ENCODE peak calls at places on chromosome 1, in seven cellular contexts. One of them, this sample, is unnamed.

GRCh38 chr1:91937613-91938012 is 11.6 kb upstream of the BRDT start:
- DNase-seq in BJ: no peak
- DNase-seq in NB4: no peak
- DNase-seq in WTC11: no peak
- DNase-seq in GM10248: no peak
- DNase-seq in left lung: no peak
- DNase-seq in ascending aorta: no peak
- DNase-seq in this sample: no peak

GRCh38 chr1:71200503-71200902 is 119.7 kb upstream of the ZRANB2 start:
- DNase-seq in BJ: no peak
- DNase-seq in NB4: no peak
- DNase-seq in WTC11: no peak
- DNase-seq in GM10248: no peak
- DNase-seq in left lung: no peak
- DNase-seq in ascending aorta: no peak
- DNase-seq in this sample: no peak

GRCh38 chr1:61089338-61089737 is 7.0 kb downstream of the NFIA start:
- DNase-seq in BJ: no peak
- DNase-seq in NB4: no peak
- DNase-seq in WTC11: no peak
- DNase-seq in GM10248: no peak
- DNase-seq in left lung: no peak
- DNase-seq in ascending aorta: no peak
- DNase-seq in this sample: no peak

GRCh38 chr1:240424740-240425464 is 187.1 kb downstream of the GREM2 start:
- DNase-seq in BJ: no peak
- DNase-seq in NB4: no peak
- DNase-seq in WTC11: no peak
- DNase-seq in GM10248: no peak
- DNase-seq in left lung: no peak
- DNase-seq in ascending aorta: no peak
- DNase-seq in this sample: no peak

GRCh38 chr1:173915596-173915995 is 1.5 kb downstream of the SERPINC1 start:
- DNase-seq in BJ: no peak
- DNase-seq in NB4: no peak
- DNase-seq in WTC11: no peak
- DNase-seq in GM10248: no peak
- DNase-seq in left lung: no peak
- DNase-seq in ascending aorta: no peak
- DNase-seq in this sample: no peak

GRCh38 chr1:81549588-81550127 is 251.1 kb upstream of the ADGRL2 start:
- DNase-seq in BJ: no peak
- DNase-seq in NB4: peak
- DNase-seq in WTC11: no peak
- DNase-seq in GM10248: peak
- DNase-seq in left lung: no peak
- DNase-seq in ascending aorta: no peak
- DNase-seq in this sample: peak

GRCh38 chr1:222009105-222009730 is 267.3 kb upstream of the DUSP10 start:
- DNase-seq in BJ: no peak
- DNase-seq in NB4: peak
- DNase-seq in WTC11: peak
- DNase-seq in GM10248: peak
- DNase-seq in left lung: no peak
- DNase-seq in ascending aorta: no peak
- DNase-seq in this sample: peak

GRCh38 chr1:111778066-111778465 is 22.4 kb downstream of the DDX20 start:
- DNase-seq in BJ: no peak
- DNase-seq in NB4: no peak
- DNase-seq in WTC11: no peak
- DNase-seq in GM10248: no peak
- DNase-seq in left lung: no peak
- DNase-seq in ascending aorta: no peak
- DNase-seq in this sample: no peak

GRCh38 chr1:26067432-26067911 is at the start of gene TRIM63:
- DNase-seq in BJ: no peak
- DNase-seq in NB4: no peak
- DNase-seq in WTC11: no peak
- DNase-seq in GM10248: no peak
- DNase-seq in left lung: no peak
- DNase-seq in ascending aorta: no peak
- DNase-seq in this sample: no peak

DNA sequence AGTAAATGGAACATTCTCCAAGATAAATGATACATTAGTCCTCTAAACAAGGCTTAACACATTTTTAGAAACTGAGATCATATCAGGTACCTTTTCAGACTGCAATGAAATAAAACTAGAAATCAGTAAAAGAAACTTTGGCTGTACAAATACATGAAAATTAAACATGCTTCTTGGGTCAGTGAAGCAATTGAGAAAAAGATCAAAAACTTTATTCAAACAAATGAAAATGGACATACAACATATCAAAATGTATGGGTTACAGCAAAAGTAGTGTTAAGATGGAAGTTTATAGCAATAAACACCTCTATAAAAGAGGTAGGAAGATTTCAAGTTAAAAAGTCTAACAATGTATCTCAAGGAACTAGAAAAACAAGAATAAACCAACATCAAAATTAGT is 598.5 kb downstream of the SMYD3 start:
- DNase-seq in BJ: no peak
- DNase-seq in NB4: no peak
- DNase-seq in WTC11: no peak
- DNase-seq in GM10248: no peak
- DNase-seq in left lung: no peak
- DNase-seq in ascending aorta: no peak
- DNase-seq in this sample: no peak
- TF ChIP-seq CTCF in BJ: no peak
- TF ChIP-seq CTCF in NB4: no peak
- TF ChIP-seq CTCF in WTC11: no peak
- TF ChIP-seq CTCF in GM10248: no peak
- TF ChIP-seq CTCF in left lung: no peak
- TF ChIP-seq CTCF in ascending aorta: no peak
- TF ChIP-seq CTCF in this sample: no peak

GRCh38 chr1:27940870-27941269 is 6.1 kb downstream of the SMPDL3B start:
- DNase-seq in BJ: no peak
- DNase-seq in NB4: no peak
- DNase-seq in WTC11: no peak
- DNase-seq in GM10248: no peak
- DNase-seq in left lung: no peak
- DNase-seq in ascending aorta: no peak
- DNase-seq in this sample: no peak

GRCh38 chr1:27938488-27938887 is 3.7 kb downstream of the SMPDL3B start:
- DNase-seq in BJ: no peak
- DNase-seq in NB4: no peak
- DNase-seq in WTC11: no peak
- DNase-seq in GM10248: no peak
- DNase-seq in left lung: no peak
- DNase-seq in ascending aorta: no peak
- DNase-seq in this sample: no peak

GRCh38 chr1:27937524-27937836 is 2.7 kb downstream of the SMPDL3B start:
- DNase-seq in BJ: no peak
- DNase-seq in NB4: no peak
- DNase-seq in WTC11: no peak
- DNase-seq in GM10248: no peak
- DNase-seq in left lung: no peak
- DNase-seq in ascending aorta: no peak
- DNase-seq in this sample: no peak

GRCh38 chr1:27941671-27942540 is 7.1 kb downstream of the SMPDL3B start:
- DNase-seq in BJ: no peak
- DNase-seq in NB4: no peak
- DNase-seq in WTC11: no peak
- DNase-seq in GM10248: no peak
- DNase-seq in left lung: no peak
- DNase-seq in ascending aorta: no peak
- DNase-seq in this sample: no peak

DNA sequence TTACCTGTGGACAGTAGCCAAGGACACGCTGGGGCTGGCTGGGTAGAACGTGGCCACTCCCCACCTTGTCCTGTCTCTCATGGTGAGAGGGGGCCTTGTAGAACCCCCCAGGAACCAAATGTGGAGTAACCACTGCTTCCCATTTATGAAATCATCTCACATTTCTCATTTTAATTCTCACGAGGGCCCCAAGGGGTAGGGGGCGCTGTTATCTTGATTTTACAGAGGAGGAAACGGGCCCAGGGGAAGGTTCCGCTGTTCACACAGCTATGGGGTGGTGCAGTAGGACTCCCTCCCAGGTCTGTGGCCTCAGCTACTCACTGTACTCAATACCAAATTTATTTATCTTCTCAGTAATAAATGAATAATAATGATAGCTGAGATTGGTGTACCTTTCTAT is 5.5 kb downstream of the SMPDL3B start:
- DNase-seq in BJ: no peak
- DNase-seq in NB4: peak
- DNase-seq in WTC11: peak
- DNase-seq in GM10248: peak
- DNase-seq in left lung: peak
- DNase-seq in ascending aorta: no peak
- DNase-seq in this sample: peak
- TF ChIP-seq CTCF in BJ: peak
- TF ChIP-seq CTCF in NB4: peak
- TF ChIP-seq CTCF in WTC11: peak
- TF ChIP-seq CTCF in GM10248: peak
- TF ChIP-seq CTCF in left lung: no peak
- TF ChIP-seq CTCF in ascending aorta: peak
- TF ChIP-seq CTCF in this sample: peak

GRCh38 chr1:160780398-160780755 is 15.6 kb upstream of the LY9 start:
- DNase-seq in BJ: no peak
- DNase-seq in NB4: no peak
- DNase-seq in WTC11: no peak
- DNase-seq in GM10248: no peak
- DNase-seq in left lung: no peak
- DNase-seq in ascending aorta: no peak
- DNase-seq in this sample: no peak

GRCh38 chr1:160779662-160780397 is 16.1 kb upstream of the LY9 start:
- DNase-seq in BJ: no peak
- DNase-seq in NB4: peak
- DNase-seq in WTC11: peak
- DNase-seq in GM10248: no peak
- DNase-seq in left lung: no peak
- DNase-seq in ascending aorta: no peak
- DNase-seq in this sample: no peak

GRCh38 chr1:160781129-160781808 is 14.7 kb upstream of the LY9 start:
- DNase-seq in BJ: no peak
- DNase-seq in NB4: no peak
- DNase-seq in WTC11: no peak
- DNase-seq in GM10248: no peak
- DNase-seq in left lung: peak
- DNase-seq in ascending aorta: no peak
- DNase-seq in this sample: no peak

GRCh38 chr1:160778976-160779375 is 17.0 kb upstream of the LY9 start:
- DNase-seq in BJ: no peak
- DNase-seq in NB4: no peak
- DNase-seq in WTC11: no peak
- DNase-seq in GM10248: no peak
- DNase-seq in left lung: no peak
- DNase-seq in ascending aorta: no peak
- DNase-seq in this sample: no peak

GRCh38 chr1:160781914-160782689 is 13.9 kb upstream of the LY9 start:
- DNase-seq in BJ: no peak
- DNase-seq in NB4: no peak
- DNase-seq in WTC11: no peak
- DNase-seq in GM10248: peak
- DNase-seq in left lung: no peak
- DNase-seq in ascending aorta: no peak
- DNase-seq in this sample: peak
- TF ChIP-seq CTCF in BJ: no peak
- TF ChIP-seq CTCF in NB4: no peak
- TF ChIP-seq CTCF in WTC11: no peak
- TF ChIP-seq CTCF in GM10248: no peak
- TF ChIP-seq CTCF in left lung: no peak
- TF ChIP-seq CTCF in ascending aorta: no peak
- TF ChIP-seq CTCF in this sample: no peak

DNA sequence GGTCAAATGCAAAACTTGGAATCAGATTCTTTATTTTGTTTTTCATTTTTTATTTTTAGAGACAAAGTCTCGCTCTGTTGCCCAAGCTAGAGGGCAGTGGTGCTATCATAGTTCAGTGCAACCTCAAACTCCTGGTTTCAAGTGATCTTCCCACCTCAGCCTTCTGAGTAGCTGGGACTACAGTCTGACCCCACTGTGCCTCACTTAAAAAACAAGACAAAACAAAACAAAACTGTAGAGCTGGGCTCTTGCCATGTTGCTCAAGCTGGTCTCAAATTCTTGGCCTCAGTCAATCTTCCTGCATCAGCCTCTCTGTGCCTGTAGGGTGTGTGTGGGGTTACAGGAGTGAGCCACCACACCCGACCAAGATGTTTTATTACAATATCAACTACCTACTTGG is 396.0 kb upstream of the USP24 start:
- DNase-seq in BJ: no peak
- DNase-seq in NB4: no peak
- DNase-seq in WTC11: no peak
- DNase-seq in GM10248: no peak
- DNase-seq in left lung: no peak
- DNase-seq in ascending aorta: no peak
- DNase-seq in this sample: no peak
- TF ChIP-seq CTCF in BJ: peak
- TF ChIP-seq CTCF in NB4: no peak
- TF ChIP-seq CTCF in WTC11: no peak
- TF ChIP-seq CTCF in GM10248: no peak
- TF ChIP-seq CTCF in left lung: no peak
- TF ChIP-seq CTCF in ascending aorta: peak
- TF ChIP-seq CTCF in this sample: no peak

GRCh38 chr1:225811622-225812487 is 1.9 kb downstream of the EPHX1 start:
- DNase-seq in BJ: no peak
- DNase-seq in NB4: peak
- DNase-seq in WTC11: peak
- DNase-seq in GM10248: no peak
- DNase-seq in left lung: no peak
- DNase-seq in ascending aorta: no peak
- DNase-seq in this sample: no peak
- TF ChIP-seq CTCF in BJ: peak
- TF ChIP-seq CTCF in NB4: peak
- TF ChIP-seq CTCF in WTC11: no peak
- TF ChIP-seq CTCF in GM10248: no peak
- TF ChIP-seq CTCF in left lung: no peak
- TF ChIP-seq CTCF in ascending aorta: peak
- TF ChIP-seq CTCF in this sample: peak

This sample was measured in GM13977.